ENCODE peak calls at places on chromosome 14, in four cellular contexts. W, B, I and E are unnamed samples.

GRCh38 chr14:36652542-36653201 is 9.0 kb upstream of the PAX9 start:
- DNase-seq in W (no peak), B (no peak), I (no peak), E (no peak)

GRCh38 chr14:104386281-104386841 is 193.2 kb upstream of the C14orf180 start:
- DNase-seq in W (peak; percentile 36), B (no peak), I (no peak), E (no peak)

GRCh38 chr14:104350463-104351185 is 212.2 kb downstream of the KIF26A start:
- DNase-seq in W (peak; percentile 55), B (no peak), I (no peak), E (no peak)

GRCh38 chr14:68851078-68851477 is 58.2 kb upstream of the ZFP36L1 start:
- DNase-seq in W (no peak), B (no peak), I (peak; percentile 32), E (no peak)

GRCh38 chr14:36949371-36949770 is 223.0 kb downstream of the SLC25A21 start:
- DNase-seq in W (no peak), B (no peak), I (no peak), E (no peak)

GRCh38 chr14:52253503-52253902 is 14.0 kb upstream of the PTGDR start:
- DNase-seq in W (no peak), B (no peak), I (no peak), E (no peak)

GRCh38 chr14:93729993-93730392 is 58.3 kb downstream of the PRIMA1 start:
- DNase-seq in W (no peak), B (no peak), I (no peak), E (no peak)

GRCh38 chr14:88985654-88986053 is 161.2 kb downstream of the TTC8 start:
- DNase-seq in W (peak; percentile 75), B (no peak), I (no peak), E (no peak)

GRCh38 chr14:89474464-89474863 is 57.4 kb upstream of the FOXN3 start:
- DNase-seq in W (no peak), B (no peak), I (no peak), E (no peak)

GRCh38 chr14:92026548-92027190 is 13.2 kb downstream of the TRIP11 start:
- DNase-seq in W (no peak), B (no peak), I (no peak), E (no peak)

GRCh38 chr14:78848234-78848820 is 678.2 kb downstream of the NRXN3 start:
- DNase-seq in W (peak; percentile 16), B (no peak), I (peak; percentile 25), E (peak; percentile 70)

GRCh38 chr14:53758141-53758540 is 198.5 kb downstream of the BMP4 start:
- DNase-seq in W (no peak), B (no peak), I (no peak), E (no peak)

GRCh38 chr14:32808574-32809098 is 130.0 kb upstream of the NPAS3 start:
- DNase-seq in W (no peak), B (no peak), I (no peak), E (no peak)

GRCh38 chr14:32764131-32764530 is 174.5 kb upstream of the NPAS3 start:
- DNase-seq in W (no peak), B (no peak), I (no peak), E (no peak)

GRCh38 chr14:72847721-72848120 is 46.2 kb downstream of the DPF3 start:
- DNase-seq in W (no peak), B (no peak), I (no peak), E (no peak)

GRCh38 chr14:25607095-25607657 is 557.2 kb upstream of the STXBP6 start:
- DNase-seq in W (no peak), B (no peak), I (no peak), E (no peak)

GRCh38 chr14:55446833-55447232 is 6.4 kb upstream of the TBPL2 start:
- DNase-seq in W (no peak), B (no peak), I (no peak), E (no peak)

GRCh38 chr14:41749425-41749824 is 142.7 kb downstream of the LRFN5 start:
- DNase-seq in W (no peak), B (no peak), I (no peak), E (no peak)

GRCh38 chr14:55212611-55213010 is 21.2 kb upstream of the DLGAP5 start:
- DNase-seq in W (no peak), B (no peak), I (no peak), E (no peak)

DNA sequence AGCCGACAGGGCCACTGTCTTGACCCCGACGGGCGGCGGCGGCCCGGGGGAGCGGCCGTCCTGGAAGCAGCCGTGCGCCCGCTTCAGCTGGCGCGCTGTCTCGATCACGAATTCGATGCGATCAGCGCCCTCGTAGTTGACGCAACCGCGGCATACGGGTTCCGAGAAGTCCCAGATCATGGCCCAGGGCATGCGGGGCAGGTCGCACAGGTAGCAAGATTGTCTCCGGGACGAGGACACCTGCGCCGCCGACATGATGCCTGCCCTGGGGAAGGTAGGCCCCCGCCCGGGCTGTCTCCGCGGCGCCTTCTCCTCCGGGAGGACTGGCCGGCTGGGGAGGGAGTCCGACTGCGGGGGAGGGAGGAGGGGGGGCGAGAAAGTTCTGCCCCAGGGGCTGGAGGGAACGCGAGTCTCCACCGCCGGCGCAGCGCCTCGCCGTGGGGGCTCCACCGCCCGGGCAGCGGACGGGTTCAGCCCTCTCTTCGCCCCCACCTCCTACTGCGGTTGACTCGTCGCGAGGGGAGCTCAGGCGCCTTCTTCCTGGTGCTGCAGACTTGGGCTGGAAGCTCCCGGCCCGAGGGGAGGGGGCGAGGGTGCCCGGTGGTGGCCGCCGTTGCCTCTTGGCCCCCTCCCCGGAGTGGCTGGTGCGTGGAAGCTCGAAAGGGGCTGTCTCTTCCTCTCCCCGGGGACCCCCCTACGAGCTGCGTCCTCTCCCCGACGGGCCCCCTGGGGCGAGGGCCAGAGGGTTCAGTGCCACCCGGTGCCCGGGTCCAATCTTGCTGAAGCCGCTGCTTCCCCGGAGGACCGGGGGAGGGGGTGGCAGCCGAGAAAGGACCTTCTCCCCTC is 747 bp downstream of the IRF2BPL start:
- DNase-seq in W (peak; percentile 82), B (no peak), I (peak; percentile 75), E (peak; percentile 66)
- TF ChIP-seq POLR2AphosphoS5 in W (peak; percentile 36), B (peak; percentile 84), I (no peak), E (peak; percentile 64)

GRCh38 chr14:50792634-50793068 is 38.3 kb downstream of the NIN start:
- DNase-seq in W (no peak), B (no peak), I (no peak), E (no peak)

GRCh38 chr14:50791201-50791600 is 39.8 kb downstream of the NIN start:
- DNase-seq in W (no peak), B (no peak), I (no peak), E (no peak)

GRCh38 chr14:50794063-50794645 is 36.8 kb downstream of the NIN start:
- DNase-seq in W (no peak), B (no peak), I (no peak), E (no peak)

GRCh38 chr14:50792058-50792477 is 38.9 kb downstream of the NIN start:
- DNase-seq in W (peak; percentile 29), B (no peak), I (no peak), E (no peak)

DNA sequence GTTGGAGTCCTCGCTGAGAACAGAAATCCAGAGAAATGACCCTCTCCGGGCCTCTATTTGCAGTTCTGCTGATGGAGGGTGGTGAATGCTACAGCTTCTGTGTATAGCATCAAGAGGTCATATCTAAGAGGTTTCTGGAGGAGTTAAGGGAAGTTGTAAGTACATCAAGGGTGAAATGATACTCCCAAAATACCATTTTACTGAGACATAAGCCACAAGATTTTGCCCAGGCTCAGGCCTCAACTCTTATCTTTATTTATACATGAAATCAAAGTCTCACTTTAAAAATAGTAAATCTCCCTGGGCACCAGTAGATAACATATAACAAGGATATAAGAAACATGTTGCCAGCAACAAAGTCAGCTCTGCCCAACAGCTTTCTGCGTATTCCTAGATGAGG is 40.4 kb downstream of the NIN start:
- DNase-seq in W (no peak), B (no peak), I (no peak), E (no peak)
- TF ChIP-seq NRF1 in W (no peak), B (no peak), I (no peak), E (no peak)

GRCh38 chr14:50011242-50011641 is 105.1 kb downstream of the VCPKMT start:
- DNase-seq in W (no peak), B (no peak), I (no peak), E (no peak)
- TF ChIP-seq POLR2AphosphoS5 in W (no peak), B (no peak), I (no peak), E (no peak)

GRCh38 chr14:60641722-60642269 is 7.5 kb downstream of the SIX1 start:
- DNase-seq in W (no peak), B (no peak), I (no peak), E (no peak)

GRCh38 chr14:60645191-60645590 is 4.1 kb downstream of the SIX1 start:
- DNase-seq in W (no peak), B (no peak), I (no peak), E (no peak)

GRCh38 chr14:60642790-60643397 is 6.4 kb downstream of the SIX1 start:
- DNase-seq in W (no peak), B (no peak), I (no peak), E (peak; percentile 63)

GRCh38 chr14:60642270-60642789 is 6.9 kb downstream of the SIX1 start:
- DNase-seq in W (peak; percentile 43), B (no peak), I (no peak), E (no peak)

GRCh38 chr14:60643443-60644402 is 5.6 kb downstream of the SIX1 start:
- DNase-seq in W (no peak), B (no peak), I (no peak), E (no peak)
- TF ChIP-seq NRF1 in W (no peak), B (no peak), I (no peak), E (no peak)

DNA sequence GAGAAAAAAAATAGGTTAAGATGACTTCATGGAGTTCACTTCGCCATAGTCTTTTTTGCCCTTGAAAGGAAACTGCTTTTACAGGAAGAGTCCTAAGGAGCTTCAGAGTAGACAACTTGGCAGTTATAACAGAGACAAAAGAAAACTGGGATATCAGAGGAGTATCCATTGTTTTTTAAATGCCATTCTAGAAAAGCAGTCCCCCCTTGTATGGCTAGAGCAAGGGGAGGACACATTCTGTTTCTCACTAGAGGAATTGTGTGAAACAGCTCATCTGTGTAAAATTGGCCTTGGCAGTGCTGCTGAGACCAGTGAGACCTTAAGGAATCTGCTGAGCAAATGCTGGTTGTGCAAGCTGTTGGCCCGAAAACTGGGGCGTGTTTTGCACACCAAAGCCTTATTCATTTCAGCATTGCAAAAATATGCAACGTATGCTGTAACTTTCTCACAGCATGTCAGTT is 128.0 kb downstream of the GPR135 start:
- DNase-seq in W (no peak), B (no peak), I (no peak), E (no peak)
- TF ChIP-seq POLR2AphosphoS5 in W (no peak), B (no peak), I (no peak), E (no peak)

GRCh38 chr14:38056270-38056669 is 151.4 kb upstream of the SSTR1 start:
- DNase-seq in W (no peak), B (no peak), I (no peak), E (no peak)
- TF ChIP-seq NRF1 in W (no peak), B (no peak), I (no peak), E (no peak)